ENCODE peak calls at places on chromosomes 2 and 18, in four cellular contexts. R is DND-41, A is OCI-LY7, C is brain microvascular endothelial cell. Z is an unnamed sample.

GRCh38 chr18:63762518-63762917 is 12.7 kb upstream of the SERPINB7 start:
- DNase-seq in R (no peak), A (no peak), C (peak; percentile 62), Z (no peak)

GRCh38 chr2:72204156-72204781 is 56.6 kb upstream of the CYP26B1 start:
- DNase-seq in R (no peak), A (no peak), C (peak; percentile 32), Z (no peak)

GRCh38 chr2:231348173-231348572 is 47.3 kb upstream of the B3GNT7 start:
- DNase-seq in R (no peak), A (no peak), C (no peak), Z (no peak)

GRCh38 chr2:10017313-10017941 is 25.9 kb upstream of the KLF11 start:
- DNase-seq in R (no peak), A (no peak), C (no peak), Z (no peak)

GRCh38 chr2:134568413-134568812 is 150.4 kb downstream of the TMEM163 start:
- DNase-seq in R (no peak), A (no peak), C (no peak), Z (no peak)

GRCh38 chr2:6864938-6865345 is 765 bp downstream of the CMPK2 start:
- DNase-seq in R (no peak), A (no peak), C (no peak), Z (peak; percentile 1)

GRCh38 chr2:181178823-181179412 is 198.5 kb downstream of the UBE2E3 start:
- DNase-seq in R (peak; percentile 23), A (peak; percentile 42), C (no peak), Z (peak; percentile 37)

GRCh38 chr2:226478121-226478809 is 321.4 kb downstream of the IRS1 start:
- DNase-seq in R (no peak), A (no peak), C (peak; percentile 92), Z (peak; percentile 8)

GRCh38 chr2:153287109-153287801 is 191.3 kb downstream of the RPRM start:
- DNase-seq in R (no peak), A (peak; percentile 10), C (no peak), Z (peak; percentile 54)

GRCh38 chr2:101003278-101003775 is 1.2 kb downstream of the RPL31 start:
- DNase-seq in R (no peak), A (peak; percentile 11), C (no peak), Z (no peak)

GRCh38 chr2:101150306-101151140 is 659 bp downstream of the TBC1D8 start:
- DNase-seq in R (peak; percentile 15), A (no peak), C (no peak), Z (peak; percentile 10)

GRCh38 chr2:195562624-195563566 is 94.1 kb upstream of the SLC39A10 start:
- DNase-seq in R (no peak), A (peak; percentile 48), C (no peak), Z (no peak)

GRCh38 chr2:197310940-197311485 is 433 bp upstream of the ANKRD44 start:
- DNase-seq in R (no peak), A (no peak), C (no peak), Z (no peak)

GRCh38 chr2:83069724-83070123 is 1389.4 kb downstream of the SUCLG1 start:
- DNase-seq in R (no peak), A (no peak), C (peak; percentile 77), Z (no peak)

GRCh38 chr2:83068706-83069105 is 1390.4 kb downstream of the SUCLG1 start:
- DNase-seq in R (no peak), A (no peak), C (peak; percentile 25), Z (no peak)

GRCh38 chr2:83071352-83071751 is 1387.7 kb downstream of the SUCLG1 start:
- DNase-seq in R (no peak), A (no peak), C (no peak), Z (no peak)

GRCh38 chr2:83071914-83072313 is 1387.2 kb downstream of the SUCLG1 start:
- DNase-seq in R (no peak), A (no peak), C (no peak), Z (no peak)

GRCh38 chr2:83067947-83068346 is 1391.1 kb downstream of the SUCLG1 start:
- DNase-seq in R (no peak), A (no peak), C (no peak), Z (no peak)
- H3K27ac ChIP-seq in R (no peak overlapping the region), A (no peak overlapping the region), C (no peak overlapping the region), Z (no peak overlapping the region)

DNA sequence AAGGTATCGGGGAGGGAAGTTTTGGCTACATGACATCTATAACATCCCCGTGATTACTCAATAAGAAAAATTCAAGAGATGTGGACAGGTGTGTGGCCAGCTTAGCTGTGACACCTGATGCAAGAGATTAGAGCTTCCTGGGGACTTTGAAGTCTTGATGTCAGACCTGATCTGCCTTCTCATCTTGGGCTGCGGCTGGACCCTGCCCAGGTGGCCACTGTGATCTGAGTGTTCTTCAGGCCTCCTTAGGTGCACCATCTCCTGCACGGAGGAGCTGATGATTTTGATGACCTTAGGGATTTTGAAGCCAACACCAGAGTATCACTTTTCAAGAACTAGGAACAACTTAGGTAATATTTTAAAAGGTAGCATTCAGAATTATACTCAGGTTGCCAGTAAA is 113.5 kb downstream of the FEZ2 start:
- DNase-seq in R (no peak), A (no peak), C (no peak), Z (no peak)
- H3K27ac ChIP-seq in R (no peak overlapping the region), A (no peak overlapping the region), C (peak overlapping the region; percentile 99), Z (no peak overlapping the region)

DNA sequence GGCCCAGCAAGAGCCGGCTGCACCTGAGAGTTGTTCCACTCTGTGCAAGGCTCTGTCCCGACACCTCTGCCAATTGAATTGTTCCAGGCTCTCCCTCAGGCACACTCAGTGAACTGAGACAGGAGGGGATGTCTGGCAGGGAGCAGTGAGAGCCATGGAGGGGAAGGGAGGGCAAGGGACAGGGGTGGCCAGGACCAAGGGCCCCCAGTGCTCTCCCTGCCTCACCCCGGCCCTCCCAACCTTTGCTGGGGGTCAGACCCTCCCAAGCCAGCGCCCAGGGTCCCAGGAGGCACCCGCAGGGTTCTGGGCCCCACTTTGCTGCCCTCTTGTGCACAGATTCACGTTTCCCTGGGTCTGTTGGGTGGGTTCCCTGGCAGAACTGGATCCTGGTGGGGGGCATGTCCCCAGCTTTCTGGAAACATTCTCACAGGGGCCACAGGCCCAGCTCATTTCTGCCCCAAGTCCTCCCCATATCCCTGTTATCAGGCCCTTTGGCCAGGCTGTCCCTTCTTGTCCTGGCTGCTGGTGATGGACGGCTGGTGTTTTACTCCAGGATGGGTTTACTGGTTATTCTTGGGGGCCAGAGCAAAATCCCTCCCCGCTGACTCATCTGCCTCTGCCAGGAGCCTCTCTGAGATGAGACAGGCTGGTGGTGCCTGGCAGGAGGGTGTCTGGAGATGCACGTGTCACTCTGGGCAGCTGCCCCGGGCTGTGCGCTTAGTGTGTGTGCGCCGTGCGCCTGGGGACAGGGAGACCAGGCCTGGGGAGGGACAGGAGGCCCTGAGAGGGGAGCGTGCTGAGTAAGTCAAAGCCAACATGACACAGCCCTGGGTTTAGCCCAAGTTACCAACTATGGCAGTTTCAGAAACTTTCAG is 136.5 kb upstream of the CTDP1 start:
- DNase-seq in R (no peak), A (no peak), C (no peak), Z (no peak)
- H3K27ac ChIP-seq in R (no peak overlapping the region), A (no peak overlapping the region), C (no peak overlapping the region), Z (no peak overlapping the region)

GRCh38 chr2:54664238-54664786 is 59.1 kb upstream of the EML6 start:
- DNase-seq in R (no peak), A (no peak), C (no peak), Z (no peak)
- H3K27ac ChIP-seq in R (no peak overlapping the region), A (no peak overlapping the region), C (no peak overlapping the region), Z (no peak overlapping the region)

DNA sequence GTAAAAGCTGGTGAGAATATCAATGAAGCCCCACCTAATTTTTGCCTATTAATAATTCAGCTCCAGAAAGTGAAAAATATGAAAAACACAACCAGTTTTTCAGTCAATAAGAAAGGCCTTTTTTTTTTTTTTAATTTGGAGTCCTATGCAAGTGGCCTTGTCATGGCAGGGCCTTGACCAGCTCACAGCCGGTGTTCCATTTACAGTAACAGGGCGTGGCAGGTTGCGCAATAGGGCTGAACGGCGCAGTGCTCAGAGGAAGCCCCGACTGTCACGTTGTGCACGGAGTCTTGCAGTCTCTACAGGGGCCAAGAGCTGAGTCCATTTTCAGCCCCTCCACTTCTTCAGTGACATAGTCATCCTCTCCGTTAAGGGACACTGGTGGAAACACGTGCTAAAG is 184.1 kb upstream of the FN1 start:
- DNase-seq in R (no peak), A (no peak), C (no peak), Z (no peak)
- H3K27ac ChIP-seq in R (no peak overlapping the region), A (no peak overlapping the region), C (peak overlapping the region; percentile 86), Z (peak overlapping the region; percentile 1)

DNA sequence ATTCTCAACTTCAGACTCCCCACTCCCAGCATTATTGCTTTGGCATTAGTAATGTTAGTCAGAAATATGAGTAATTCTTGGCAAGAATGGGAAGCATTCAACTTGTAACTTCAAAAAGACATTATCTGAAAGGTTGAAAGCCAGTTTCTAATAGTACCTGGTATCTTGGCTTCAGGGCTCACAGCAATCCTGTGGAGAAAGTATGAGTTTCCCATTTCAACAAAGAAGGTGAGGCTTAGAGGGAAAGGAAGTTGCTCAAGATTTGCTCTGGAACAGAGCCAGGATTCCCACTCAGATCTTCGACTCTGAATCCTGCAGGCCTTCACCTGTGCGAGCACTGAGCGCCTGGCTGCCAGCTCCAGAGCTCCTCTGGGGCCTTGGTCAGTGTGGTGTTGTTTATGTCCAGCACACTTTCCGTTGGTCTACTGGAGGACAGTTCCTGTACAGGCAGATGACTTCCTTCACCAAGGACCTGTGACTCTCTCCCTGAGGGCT is 136.1 kb downstream of the MCFD2 start:
- DNase-seq in R (no peak), A (no peak), C (no peak), Z (no peak)
- H3K27ac ChIP-seq in R (no peak overlapping the region), A (no peak overlapping the region), C (no peak overlapping the region), Z (no peak overlapping the region)

Z was measured in A673.